ENCODE peak calls at places on chromosomes 7 and 10, in eight cellular contexts. One of them, this sample, is unnamed.

GRCh38 chr7:5406957-5407930 is 16.4 kb downstream of the TNRC18 start:
- DNase-seq in lower lobe of right lung: no peak
- DNase-seq in dorsolateral prefrontal cortex: no peak
- DNase-seq in naive B cell: no peak
- DNase-seq in GM06990: no peak
- DNase-seq in NCI-H774: no peak
- DNase-seq in lung microvascular endothelial cell: no peak
- DNase-seq in HT1080: no peak
- DNase-seq in this sample: no peak

GRCh38 chr7:5649658-5650057 is 131.8 kb downstream of the RNF216 start:
- DNase-seq in lower lobe of right lung: no peak
- DNase-seq in dorsolateral prefrontal cortex: no peak
- DNase-seq in naive B cell: no peak
- DNase-seq in GM06990: no peak
- DNase-seq in NCI-H774: no peak
- DNase-seq in lung microvascular endothelial cell: no peak
- DNase-seq in HT1080: no peak
- DNase-seq in this sample: no peak

GRCh38 chr10:103854265-103854686 is 1.1 kb downstream of the SH3PXD2A start:
- DNase-seq in lower lobe of right lung: no peak
- DNase-seq in dorsolateral prefrontal cortex: no peak
- DNase-seq in naive B cell: no peak
- DNase-seq in GM06990: no peak
- DNase-seq in NCI-H774: no peak
- DNase-seq in lung microvascular endothelial cell: no peak
- DNase-seq in HT1080: no peak
- DNase-seq in this sample: peak

GRCh38 chr10:60335708-60336107 is 54.0 kb downstream of the ANK3 start:
- DNase-seq in lower lobe of right lung: no peak
- DNase-seq in dorsolateral prefrontal cortex: no peak
- DNase-seq in naive B cell: no peak
- DNase-seq in GM06990: no peak
- DNase-seq in NCI-H774: no peak
- DNase-seq in lung microvascular endothelial cell: peak
- DNase-seq in HT1080: peak
- DNase-seq in this sample: no peak

GRCh38 chr7:51146816-51147586 is 169.6 kb downstream of the COBL start:
- DNase-seq in lower lobe of right lung: no peak
- DNase-seq in dorsolateral prefrontal cortex: no peak
- DNase-seq in naive B cell: no peak
- DNase-seq in GM06990: no peak
- DNase-seq in NCI-H774: no peak
- DNase-seq in lung microvascular endothelial cell: no peak
- DNase-seq in HT1080: no peak
- DNase-seq in this sample: no peak

GRCh38 chr7:48522692-48523091 is 351.4 kb downstream of the ABCA13 start:
- DNase-seq in lower lobe of right lung: no peak
- DNase-seq in dorsolateral prefrontal cortex: no peak
- DNase-seq in naive B cell: no peak
- DNase-seq in GM06990: no peak
- DNase-seq in NCI-H774: no peak
- DNase-seq in lung microvascular endothelial cell: no peak
- DNase-seq in HT1080: no peak
- DNase-seq in this sample: no peak

GRCh38 chr10:72259491-72260214 is 14.1 kb upstream of the DDIT4 start:
- DNase-seq in lower lobe of right lung: no peak
- DNase-seq in dorsolateral prefrontal cortex: no peak
- DNase-seq in naive B cell: no peak
- DNase-seq in GM06990: no peak
- DNase-seq in NCI-H774: no peak
- DNase-seq in lung microvascular endothelial cell: no peak
- DNase-seq in HT1080: no peak
- DNase-seq in this sample: no peak

GRCh38 chr10:86992456-86992855 is 24.2 kb downstream of the ADIRF start:
- DNase-seq in lower lobe of right lung: no peak
- DNase-seq in dorsolateral prefrontal cortex: no peak
- DNase-seq in naive B cell: no peak
- DNase-seq in GM06990: no peak
- DNase-seq in NCI-H774: no peak
- DNase-seq in lung microvascular endothelial cell: no peak
- DNase-seq in HT1080: no peak
- DNase-seq in this sample: no peak

GRCh38 chr7:156777364-156778069 is 115.5 kb downstream of the LMBR1 start:
- DNase-seq in lower lobe of right lung: no peak
- DNase-seq in dorsolateral prefrontal cortex: no peak
- DNase-seq in naive B cell: no peak
- DNase-seq in GM06990: no peak
- DNase-seq in NCI-H774: no peak
- DNase-seq in lung microvascular endothelial cell: no peak
- DNase-seq in HT1080: peak
- DNase-seq in this sample: no peak

GRCh38 chr7:5433181-5433580 is 9.5 kb upstream of the TNRC18 start:
- DNase-seq in lower lobe of right lung: no peak
- DNase-seq in dorsolateral prefrontal cortex: no peak
- DNase-seq in naive B cell: no peak
- DNase-seq in GM06990: no peak
- DNase-seq in NCI-H774: no peak
- DNase-seq in lung microvascular endothelial cell: no peak
- DNase-seq in HT1080: no peak
- DNase-seq in this sample: no peak

GRCh38 chr10:60417898-60418297 is 28.2 kb upstream of the ANK3 start:
- DNase-seq in lower lobe of right lung: no peak
- DNase-seq in dorsolateral prefrontal cortex: no peak
- DNase-seq in naive B cell: no peak
- DNase-seq in GM06990: no peak
- DNase-seq in NCI-H774: no peak
- DNase-seq in lung microvascular endothelial cell: no peak
- DNase-seq in HT1080: no peak
- DNase-seq in this sample: no peak

GRCh38 chr7:50229964-50230363 is 74.6 kb upstream of the IKZF1 start:
- DNase-seq in lower lobe of right lung: no peak
- DNase-seq in dorsolateral prefrontal cortex: no peak
- DNase-seq in naive B cell: no peak
- DNase-seq in GM06990: no peak
- DNase-seq in NCI-H774: no peak
- DNase-seq in lung microvascular endothelial cell: peak
- DNase-seq in HT1080: no peak
- DNase-seq in this sample: no peak

GRCh38 chr10:69275444-69275843 is 2.9 kb upstream of the HK1 start:
- DNase-seq in lower lobe of right lung: no peak
- DNase-seq in dorsolateral prefrontal cortex: no peak
- DNase-seq in naive B cell: no peak
- DNase-seq in GM06990: no peak
- DNase-seq in NCI-H774: no peak
- DNase-seq in lung microvascular endothelial cell: no peak
- DNase-seq in HT1080: no peak
- DNase-seq in this sample: no peak

GRCh38 chr10:73940634-73941221 is 29.8 kb downstream of the PLAU start:
- DNase-seq in lower lobe of right lung: peak
- DNase-seq in dorsolateral prefrontal cortex: peak
- DNase-seq in naive B cell: peak
- DNase-seq in GM06990: peak
- DNase-seq in NCI-H774: peak
- DNase-seq in lung microvascular endothelial cell: peak
- DNase-seq in HT1080: peak
- DNase-seq in this sample: peak

GRCh38 chr10:113060221-113061053 is 110.4 kb downstream of the TCF7L2 start:
- DNase-seq in lower lobe of right lung: peak
- DNase-seq in dorsolateral prefrontal cortex: peak
- DNase-seq in naive B cell: no peak
- DNase-seq in GM06990: no peak
- DNase-seq in NCI-H774: no peak
- DNase-seq in lung microvascular endothelial cell: no peak
- DNase-seq in HT1080: no peak
- DNase-seq in this sample: peak

GRCh38 chr7:143244321-143244720 is 18.9 kb upstream of the GSTK1 start:
- DNase-seq in lower lobe of right lung: no peak
- DNase-seq in dorsolateral prefrontal cortex: no peak
- DNase-seq in naive B cell: no peak
- DNase-seq in GM06990: no peak
- DNase-seq in NCI-H774: no peak
- DNase-seq in lung microvascular endothelial cell: no peak
- DNase-seq in HT1080: no peak
- DNase-seq in this sample: no peak

GRCh38 chr10:132685121-132685891 is 100.6 kb downstream of the NKX6-2 start:
- DNase-seq in lower lobe of right lung: peak
- DNase-seq in dorsolateral prefrontal cortex: peak
- DNase-seq in naive B cell: peak
- DNase-seq in GM06990: no peak
- DNase-seq in NCI-H774: no peak
- DNase-seq in lung microvascular endothelial cell: no peak
- DNase-seq in HT1080: peak
- DNase-seq in this sample: peak

GRCh38 chr7:101112233-101112632 is 14.7 kb upstream of the SERPINE1 start:
- DNase-seq in lower lobe of right lung: no peak
- DNase-seq in dorsolateral prefrontal cortex: no peak
- DNase-seq in naive B cell: no peak
- DNase-seq in GM06990: no peak
- DNase-seq in NCI-H774: no peak
- DNase-seq in lung microvascular endothelial cell: peak
- DNase-seq in HT1080: no peak
- DNase-seq in this sample: no peak

GRCh38 chr10:73577788-73578187 is 13.4 kb downstream of the USP54 start:
- DNase-seq in lower lobe of right lung: peak
- DNase-seq in dorsolateral prefrontal cortex: no peak
- DNase-seq in naive B cell: no peak
- DNase-seq in GM06990: no peak
- DNase-seq in NCI-H774: no peak
- DNase-seq in lung microvascular endothelial cell: peak
- DNase-seq in HT1080: no peak
- DNase-seq in this sample: no peak

GRCh38 chr10:118501637-118502440 is 93.6 kb downstream of the PRLHR start:
- DNase-seq in lower lobe of right lung: no peak
- DNase-seq in dorsolateral prefrontal cortex: no peak
- DNase-seq in naive B cell: no peak
- DNase-seq in GM06990: no peak
- DNase-seq in NCI-H774: no peak
- DNase-seq in lung microvascular endothelial cell: no peak
- DNase-seq in HT1080: peak
- DNase-seq in this sample: no peak

GRCh38 chr10:99658622-99659030 is 683 bp upstream of the ENTPD7 start:
- DNase-seq in lower lobe of right lung: peak
- DNase-seq in dorsolateral prefrontal cortex: peak
- DNase-seq in naive B cell: no peak
- DNase-seq in GM06990: peak
- DNase-seq in NCI-H774: no peak
- DNase-seq in lung microvascular endothelial cell: peak
- DNase-seq in HT1080: no peak
- DNase-seq in this sample: no peak

GRCh38 chr10:52400564-52400963 is 86.5 kb downstream of the DKK1 start:
- DNase-seq in lower lobe of right lung: no peak
- DNase-seq in dorsolateral prefrontal cortex: no peak
- DNase-seq in naive B cell: no peak
- DNase-seq in GM06990: no peak
- DNase-seq in NCI-H774: no peak
- DNase-seq in lung microvascular endothelial cell: no peak
- DNase-seq in HT1080: peak
- DNase-seq in this sample: no peak

GRCh38 chr10:78535716-78536218 is 502.1 kb downstream of the RPS24 start:
- DNase-seq in lower lobe of right lung: no peak
- DNase-seq in dorsolateral prefrontal cortex: no peak
- DNase-seq in naive B cell: no peak
- DNase-seq in GM06990: no peak
- DNase-seq in NCI-H774: no peak
- DNase-seq in lung microvascular endothelial cell: no peak
- DNase-seq in HT1080: no peak
- DNase-seq in this sample: no peak

This sample was measured in GDM1.